ENCODE peak calls at places on chromosomes 16 and 17, in four cellular contexts. P is Peyer's patch; U is CD4-positive, CD25-positive, alpha-beta regulatory T cell; K is right atrium auricular region. C is an unnamed sample.

GRCh38 chr16:30724641-30725464 is 23.4 kb upstream of the PHKG2 start:
- DNase-seq in P (no peak), U (no peak), K (no peak), C (no peak)

GRCh38 chr16:86258713-86259112 is 251.6 kb upstream of the FOXF1 start:
- DNase-seq in P (no peak), U (no peak), K (no peak), C (no peak)

GRCh38 chr17:73365203-73365933 is 53.6 kb upstream of the CDC42EP4 start:
- DNase-seq in P (no peak), U (no peak), K (no peak), C (no peak)

GRCh38 chr17:38749222-38750043 is 1.3 kb upstream of the PCGF2 start:
- DNase-seq in P (peak; percentile 50), U (no peak), K (peak; percentile 91), C (no peak)

GRCh38 chr17:49910094-49910857 is 58.7 kb upstream of the DLX4 start:
- DNase-seq in P (no peak), U (no peak), K (no peak), C (no peak)

GRCh38 chr17:57499648-57500049 is 243.3 kb downstream of the MSI2 start:
- DNase-seq in P (no peak), U (no peak), K (no peak), C (no peak)

GRCh38 chr16:66344533-66345145 is 21.9 kb upstream of the CDH5 start:
- DNase-seq in P (peak; percentile 25), U (no peak), K (no peak), C (no peak)

GRCh38 chr17:73401911-73402310 is 90.1 kb upstream of the CDC42EP4 start:
- DNase-seq in P (peak; percentile 36), U (no peak), K (no peak), C (no peak)

GRCh38 chr16:85289760-85290625 is 177.7 kb upstream of the CIBAR2 start:
- DNase-seq in P (no peak), U (no peak), K (no peak), C (no peak)

DNA sequence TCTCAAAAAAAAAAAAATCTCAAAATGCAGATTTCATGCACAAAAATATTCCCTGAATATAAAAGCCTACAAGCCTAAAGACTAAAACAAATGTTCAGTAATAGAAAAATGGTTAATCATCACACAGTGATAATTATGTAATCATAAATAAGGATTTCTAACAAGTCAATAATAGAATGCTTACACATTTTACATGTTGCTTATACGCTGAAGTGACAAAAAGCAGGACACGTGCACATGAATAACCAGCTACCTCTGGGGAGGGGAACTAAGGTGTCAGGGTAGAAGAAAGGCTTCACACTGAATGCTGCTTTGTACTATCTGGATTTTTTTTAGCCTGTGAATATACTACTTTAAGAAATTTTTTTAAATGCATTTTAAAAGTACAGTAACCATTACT is 31.1 kb downstream of the HEATR6 start:
- DNase-seq in P (no peak), U (no peak), K (no peak), C (no peak)
- H3K4me1 ChIP-seq in P (no peaks in the 10 kb centered on the region), U (no peaks in the 10 kb centered on the region), K (no peaks in the 10 kb centered on the region), C (no peaks in the 10 kb centered on the region)

GRCh38 chr16:27320261-27321012 is 6.7 kb downstream of the IL4R start:
- DNase-seq in P (no peak), U (no peak), K (no peak), C (no peak)
- H3K4me1 ChIP-seq in P (peaks cover 4% of the 10 kb centered on the region), U (peaks cover 66% of the 10 kb centered on the region), K (no peaks in the 10 kb centered on the region), C (peaks cover 98% of the 10 kb centered on the region)

GRCh38 chr17:78875331-78875730 is 27.7 kb downstream of the CEP295NL start:
- DNase-seq in P (no peak), U (no peak), K (no peak), C (no peak)
- H3K4me1 ChIP-seq in P (peaks cover 6% of the 10 kb centered on the region), U (peaks cover 15% of the 10 kb centered on the region), K (no peaks in the 10 kb centered on the region), C (peaks cover 15% of the 10 kb centered on the region)

GRCh38 chr17:4513113-4514032 is 14.7 kb downstream of the SPNS2 start:
- DNase-seq in P (no peak), U (no peak), K (no peak), C (no peak)
- H3K4me1 ChIP-seq in P (no peaks in the 10 kb centered on the region), U (peaks cover 6% of the 10 kb centered on the region), K (no peaks in the 10 kb centered on the region), C (peaks cover 11% of the 10 kb centered on the region)

GRCh38 chr16:14015461-14015860 is 55.7 kb upstream of the MRTFB start:
- DNase-seq in P (no peak), U (no peak), K (no peak), C (no peak)
- H3K4me1 ChIP-seq in P (no peaks in the 10 kb centered on the region), U (no peaks in the 10 kb centered on the region), K (no peaks in the 10 kb centered on the region), C (no peaks in the 10 kb centered on the region)

DNA sequence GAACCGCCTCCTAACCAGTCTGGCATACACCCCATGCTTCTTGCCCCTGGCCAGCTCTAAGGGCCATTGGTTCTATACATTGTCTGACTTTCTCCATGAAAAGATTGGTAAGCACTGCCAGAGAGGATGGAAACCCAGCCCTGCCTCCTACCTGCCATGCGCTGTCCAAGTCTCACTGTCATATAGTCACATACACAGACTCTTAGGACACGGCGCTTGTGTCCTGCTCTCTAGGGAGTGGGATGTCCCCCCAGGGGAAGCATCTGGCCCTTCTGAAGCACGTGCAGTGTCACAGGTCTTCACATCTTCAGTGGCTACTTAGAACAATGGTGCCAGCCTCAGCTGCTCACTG is 38.7 kb downstream of the MYO18A start:
- DNase-seq in P (peak; percentile 22), U (no peak), K (no peak), C (no peak)
- H3K4me1 ChIP-seq in P (peaks cover 5% of the 10 kb centered on the region), U (peaks cover 75% of the 10 kb centered on the region), K (no peaks in the 10 kb centered on the region), C (peaks cover 61% of the 10 kb centered on the region)